ENCODE peak calls at places on chromosomes 3 and 15, in seven cellular contexts. I is psoas muscle, M is fibroblast of lung, U is tibial artery, A is A549, B is fibroblast of the aortic adventitia, E is pancreas. Q is an unnamed sample.

GRCh38 chr3:77038468-77038927 is 1.4 kb upstream of the ROBO2 start:
- DNase-seq in M (peak; percentile 93), E (peak; percentile 44), U (peak; percentile 77), A (peak; percentile 30), I (peak; percentile 31), B (peak; percentile 75), Q (no peak)

GRCh38 chr15:43281926-43282602 is 15.3 kb upstream of the TGM5 start:
- DNase-seq in A (no peak), M (no peak), I (no peak), E (no peak), B (no peak), U (no peak), Q (no peak)

GRCh38 chr3:190175490-190175889 is 54.8 kb upstream of the P3H2 start:
- DNase-seq in M (no peak), E (no peak), I (no peak), A (no peak), B (peak; percentile 51), U (no peak), Q (no peak)

GRCh38 chr3:29412117-29412516 is 131.2 kb downstream of the RBMS3 start:
- DNase-seq in B (no peak), U (no peak), M (no peak), E (no peak), A (no peak), I (no peak), Q (no peak)

GRCh38 chr3:21747376-21747775 is 3.6 kb downstream of the ZNF385D start:
- DNase-seq in I (no peak), M (peak; percentile 19), U (no peak), A (no peak), E (no peak), B (peak; percentile 28), Q (no peak)

GRCh38 chr15:53511175-53511574 is 248.3 kb downstream of the WDR72 start:
- DNase-seq in E (no peak), I (no peak), A (no peak), B (no peak), U (no peak), M (no peak), Q (no peak)

GRCh38 chr3:53902711-53903110 is 11.1 kb upstream of the SELENOK start:
- DNase-seq in U (no peak), B (no peak), M (no peak), E (no peak), A (no peak), I (no peak), Q (no peak)

GRCh38 chr3:172244011-172244410 is 204.2 kb downstream of the GHSR start:
- DNase-seq in M (no peak), B (peak; percentile 44), A (peak; percentile 14), U (no peak), I (no peak), E (no peak), Q (no peak)

GRCh38 chr15:90072978-90073640 is 29.2 kb downstream of the IDH2 start:
- DNase-seq in U (no peak), E (no peak), I (no peak), B (no peak), M (no peak), A (no peak), Q (no peak)

GRCh38 chr3:110063178-110063577 is 725.8 kb upstream of the DPPA4 start:
- DNase-seq in B (no peak), A (no peak), M (no peak), U (no peak), E (no peak), I (no peak), Q (no peak)

GRCh38 chr3:126100688-126101301 is 16.9 kb upstream of the SLC41A3 start:
- DNase-seq in E (no peak), A (no peak), B (peak; percentile 41), U (peak; percentile 54), M (no peak), I (peak; percentile 48), Q (no peak)

GRCh38 chr3:98805571-98805970 is 42.4 kb downstream of the ST3GAL6 start:
- DNase-seq in I (no peak), M (no peak), U (no peak), E (no peak), B (no peak), A (no peak), Q (no peak)

GRCh38 chr3:102532901-102533300 is 98.1 kb downstream of the ZPLD1 start:
- DNase-seq in I (no peak), U (no peak), E (no peak), B (peak; percentile 28), M (peak; percentile 23), A (no peak), Q (no peak)

GRCh38 chr3:5542472-5542871 is 355.0 kb downstream of the EDEM1 start:
- DNase-seq in E (no peak), A (no peak), U (no peak), B (no peak), M (no peak), I (no peak), Q (no peak)

GRCh38 chr3:172083995-172084409 is 44.6 kb downstream of the FNDC3B start:
- DNase-seq in I (no peak), B (no peak), M (no peak), U (no peak), A (no peak), E (no peak), Q (no peak)

GRCh38 chr3:182909318-182910040 is 70.9 kb downstream of the DCUN1D1 start:
- DNase-seq in E (no peak), B (peak; percentile 41), U (no peak), A (peak; percentile 10), I (no peak), M (peak; percentile 39), Q (no peak)

GRCh38 chr3:162777118-162777517 is 1280.5 kb downstream of the OTOL1 start:
- DNase-seq in B (no peak), I (no peak), E (no peak), A (no peak), U (no peak), M (no peak), Q (no peak)
- TF ChIP-seq CTCF in B (no peak), I (no peak), E (no peak), A (peak; percentile 11), U (no peak), M (no peak), Q (no peak)

GRCh38 chr15:87713405-87713995 is 543.0 kb downstream of the NTRK3 start:
- DNase-seq in U (no peak), B (no peak), M (no peak), A (no peak), I (no peak), E (no peak), Q (no peak)

GRCh38 chr15:87715252-87715651 is 541.3 kb downstream of the NTRK3 start:
- DNase-seq in I (no peak), M (no peak), E (no peak), U (no peak), B (no peak), A (no peak), Q (no peak)

GRCh38 chr15:87710406-87710805 is 546.1 kb downstream of the NTRK3 start:
- DNase-seq in M (peak; percentile 58), I (no peak), U (peak; percentile 50), E (no peak), A (no peak), B (peak; percentile 84), Q (no peak)

GRCh38 chr15:87711011-87711410 is 545.5 kb downstream of the NTRK3 start:
- DNase-seq in I (no peak), M (peak; percentile 20), U (no peak), E (no peak), A (no peak), B (peak; percentile 78), Q (no peak)

DNA sequence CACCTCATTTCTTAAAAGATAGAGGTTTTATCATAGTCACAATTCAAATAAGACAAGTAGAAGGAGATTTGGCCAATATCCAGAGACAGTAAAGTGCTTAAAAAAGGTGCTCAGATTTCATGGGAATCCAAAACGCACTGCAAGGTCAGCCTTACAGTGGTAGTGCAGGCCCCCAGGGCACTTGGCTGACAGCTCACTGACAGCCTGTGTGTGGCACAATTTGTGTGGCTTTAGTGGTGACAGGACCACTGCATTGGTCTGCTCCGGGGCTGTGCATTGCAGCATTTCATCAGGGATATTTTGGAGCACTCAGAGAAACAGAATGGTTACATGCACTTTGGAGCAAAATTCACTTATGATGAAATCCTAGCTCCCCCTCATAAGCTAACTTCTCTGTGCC is 544.3 kb downstream of the NTRK3 start:
- DNase-seq in M (no peak), E (no peak), I (no peak), A (no peak), U (no peak), B (no peak), Q (no peak)
- TF ChIP-seq CTCF in M (no peak), E (no peak), I (no peak), A (no peak), U (no peak), B (no peak), Q (no peak)

DNA sequence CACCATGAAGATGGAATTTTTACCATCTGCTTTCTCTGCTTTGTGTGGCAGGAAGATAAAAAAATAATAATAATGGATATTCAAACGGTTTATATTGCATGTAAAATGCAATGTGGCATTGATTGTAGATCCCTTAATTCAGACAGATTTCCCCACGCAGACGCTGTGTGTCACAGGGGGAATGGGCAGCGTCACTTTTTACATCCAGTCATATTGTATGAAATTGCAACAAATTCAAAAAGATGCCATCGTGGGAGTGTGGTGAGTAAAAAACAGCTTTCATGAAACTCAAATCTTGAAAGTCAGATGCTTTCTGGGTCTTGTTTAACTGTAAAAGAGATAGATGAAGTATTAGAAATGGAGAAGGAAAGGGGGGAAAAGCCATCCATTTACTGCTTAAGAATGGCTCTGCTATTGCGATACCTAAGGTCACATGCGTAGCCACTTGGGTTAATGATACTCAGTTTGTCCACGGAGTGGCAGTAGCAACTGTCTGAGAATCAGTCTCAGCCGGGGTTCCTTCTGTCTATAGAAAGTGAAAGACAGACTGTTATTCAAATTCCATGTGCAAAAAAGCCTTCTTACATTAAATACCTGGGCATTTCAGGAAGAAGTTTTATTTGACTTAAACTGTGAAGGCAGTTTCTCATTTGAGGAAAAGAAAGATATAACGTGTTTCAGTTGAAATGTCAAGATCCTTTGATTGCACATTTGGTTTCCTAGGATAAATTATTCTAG is 28.5 kb downstream of the BTD start:
- DNase-seq in B (peak; percentile 91), E (peak; percentile 48), U (peak; percentile 71), I (no peak), A (peak; percentile 82), M (peak; percentile 89), Q (peak; percentile 43)
- TF ChIP-seq CTCF in B (peak; percentile 66), E (peak; percentile 52), U (peak; percentile 84), I (peak; percentile 77), A (peak; percentile 58), M (peak; percentile 73), Q (peak; percentile 75)

GRCh38 chr3:86249833-86250232 is 741.1 kb downstream of the VGLL3 start:
- DNase-seq in I (no peak), M (no peak), A (no peak), E (no peak), B (no peak), U (no peak), Q (no peak)

GRCh38 chr3:86244897-86245296 is 746.1 kb downstream of the VGLL3 start:
- DNase-seq in I (no peak), M (no peak), A (no peak), B (no peak), U (no peak), E (no peak), Q (no peak)

GRCh38 chr3:86239956-86240355 is 751.0 kb downstream of the VGLL3 start:
- DNase-seq in E (no peak), M (no peak), A (no peak), I (no peak), U (no peak), B (no peak), Q (no peak)

DNA sequence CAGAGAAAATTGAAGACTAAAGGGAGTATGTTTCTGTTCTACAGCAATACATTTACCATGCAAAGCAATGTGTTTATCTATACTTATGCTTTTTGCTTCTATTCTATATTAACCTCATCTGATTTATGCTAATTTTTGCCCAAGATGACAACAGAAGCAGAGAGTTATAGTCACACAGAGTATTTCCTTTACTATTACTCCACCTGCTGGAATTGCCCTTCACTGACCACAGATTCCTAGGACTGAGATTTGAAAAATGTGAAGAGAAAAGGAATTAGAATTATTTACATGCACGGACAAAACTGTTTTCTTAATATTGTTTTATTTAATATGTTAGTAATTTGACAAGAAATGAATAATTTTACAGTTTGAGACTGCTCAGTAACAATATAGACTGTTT is 745.6 kb downstream of the VGLL3 start:
- DNase-seq in B (no peak), E (no peak), U (no peak), M (peak; percentile 19), I (no peak), A (no peak), Q (no peak)
- TF ChIP-seq CTCF in B (no peak), E (no peak), U (no peak), M (no peak), I (no peak), A (peak; percentile 47), Q (no peak)